ENCODE peak calls at places on chromosomes 1 and 21, in five cellular contexts. M is activated CD4-positive, alpha-beta T cell treated with anti-CD3 and anti-CD28 coated beads, Interleukin-2, amount 50 U/mL, for 48 hours; D is CD4-positive, alpha-beta T cell; U is PC-9; Y is sigmoid colon. F is an unnamed sample.
A peak's percentile ranks its signal among the peaks of the same experiment; 100 is the strongest.

GRCh38 chr1:4307468-4307845 is 347.0 kb upstream of the AJAP1 start:
- DNase-seq in D (no peak), M (no peak), U (no peak), Y (peak; percentile 51), F (no peak)

GRCh38 chr1:63607322-63607721 is 14.1 kb downstream of the PGM1 start:
- DNase-seq in M (no peak), U (no peak), Y (no peak), D (no peak), F (no peak)

GRCh38 chr1:15110867-15111230 is 42.7 kb upstream of the TMEM51 start:
- DNase-seq in U (no peak), M (no peak), D (no peak), Y (no peak), F (no peak)

GRCh38 chr1:179231923-179232322 is 2.4 kb upstream of the ABL2 start:
- DNase-seq in M (no peak), D (no peak), U (no peak), Y (no peak), F (no peak)

GRCh38 chr1:55559111-55559510 is 343.9 kb upstream of the USP24 start:
- DNase-seq in M (no peak), D (no peak), U (no peak), Y (no peak), F (no peak)

GRCh38 chr1:198937231-198938031 is 298.6 kb downstream of the PTPRC start:
- DNase-seq in U (peak; percentile 72), D (peak; percentile 9), M (peak; percentile 24), Y (no peak), F (peak; percentile 85)

GRCh38 chr1:228105996-228106799 is 2.9 kb downstream of the MRPL55 start:
- DNase-seq in U (no peak), M (no peak), D (no peak), Y (no peak), F (no peak)

GRCh38 chr1:87017994-87018672 is 103.7 kb downstream of the HS2ST1 start:
- DNase-seq in Y (no peak), U (no peak), D (no peak), M (no peak), F (no peak)

GRCh38 chr1:65147424-65148177 is 402 bp upstream of the AK4 start:
- DNase-seq in M (peak; percentile 68), D (no peak), U (peak; percentile 45), Y (peak; percentile 69), F (no peak)

GRCh38 chr1:230572121-230573083 is 69.9 kb upstream of the COG2 start:
- DNase-seq in U (no peak), D (no peak), Y (no peak), M (no peak), F (no peak)

GRCh38 chr1:220528679-220529529 is 968 bp downstream of the MARK1 start:
- DNase-seq in U (no peak), Y (peak; percentile 60), M (no peak), D (no peak), F (no peak)

GRCh38 chr1:155177918-155178281 is 4.3 kb downstream of the TRIM46 start:
- DNase-seq in U (no peak), Y (no peak), D (no peak), M (peak; percentile 2), F (no peak)

GRCh38 chr1:118960026-118960561 is 28.0 kb downstream of the TBX15 start:
- DNase-seq in M (no peak), D (no peak), U (no peak), Y (no peak), F (no peak)

GRCh38 chr1:41380979-41381690 is 19.9 kb downstream of the FOXO6 start:
- DNase-seq in Y (peak; percentile 90), M (no peak), U (no peak), D (no peak), F (no peak)

GRCh38 chr1:89578940-89579684 is 53.8 kb upstream of the LRRC8C start:
- DNase-seq in M (no peak), U (no peak), D (no peak), Y (no peak), F (no peak)

GRCh38 chr1:3067671-3068399 is 1.2 kb upstream of the PRDM16 start:
- DNase-seq in M (no peak), Y (peak; percentile 52), D (no peak), U (no peak), F (no peak)

GRCh38 chr1:59013276-59013927 is 229.6 kb upstream of the JUN start:
- DNase-seq in D (no peak), U (no peak), Y (peak; percentile 85), M (no peak), F (no peak)

GRCh38 chr1:246748867-246749266 is 24.7 kb downstream of the SCCPDH start:
- DNase-seq in D (no peak), Y (no peak), U (no peak), M (no peak), F (no peak)

GRCh38 chr1:232292246-232292645 is 337.7 kb downstream of the SIPA1L2 start:
- DNase-seq in M (no peak), D (no peak), U (no peak), Y (no peak), F (no peak)

GRCh38 chr1:229344937-229345684 is 2.3 kb upstream of the CCSAP start:
- DNase-seq in Y (no peak), U (no peak), M (no peak), D (no peak), F (no peak)

GRCh38 chr1:97304366-97304765 is 582.8 kb downstream of the PTBP2 start:
- DNase-seq in U (no peak), D (no peak), M (no peak), Y (no peak), F (no peak)

GRCh38 chr21:42666023-42666747 is 12.8 kb downstream of the PDE9A start:
- DNase-seq in D (no peak), Y (peak; percentile 87), U (no peak), M (peak; percentile 38), F (no peak)

GRCh38 chr1:52633291-52633754 is 355 bp downstream of the SHISAL2A start:
- DNase-seq in Y (no peak), U (no peak), M (peak; percentile 44), D (peak; percentile 22), F (no peak)

F was measured in amniotic stem cell.